ENCODE peak calls at places on chromosome 7, in eight cellular contexts. N is activated CD4-positive, CD25-positive, alpha-beta regulatory T cell; P is EL; L is stimulated activated CD4-positive, alpha-beta T cell treated with anti-CD3 and anti-CD28 coated beads, Interleukin-2, amount 100 ng/mL, for 48 hours; C is activated T-cell treated with anti-CD3 and anti-CD28 coated beads, Interleukin-2, amount 50 U/mL, for 4 hours; U is stromal cell of bone marrow; H is upper lobe of left lung; S is sigmoid colon. J is an unnamed sample.

GRCh38 chr7:157651366-157652160 is 314.8 kb downstream of the DNAJB6 start:
- DNase-seq in N (no peak), P (no peak), L (no peak), C (no peak), U (no peak), H (no peak), S (no peak), J (no peak)

GRCh38 chr7:157079116-157079515 is 59.6 kb upstream of the UBE3C start:
- DNase-seq in N (no peak), P (no peak), L (no peak), C (no peak), U (no peak), H (no peak), S (peak; percentile 11), J (no peak)

GRCh38 chr7:36606442-36607205 is 117.7 kb downstream of the AOAH start:
- DNase-seq in N (no peak), P (no peak), L (no peak), C (no peak), U (no peak), H (no peak), S (no peak), J (no peak)

GRCh38 chr7:83118347-83119001 is 44.2 kb downstream of the PCLO start:
- DNase-seq in N (no peak), P (no peak), L (no peak), C (no peak), U (no peak), H (no peak), S (no peak), J (no peak)

GRCh38 chr7:90210925-90211324 is 615 bp upstream of the STEAP2 start:
- DNase-seq in N (no peak), P (no peak), L (no peak), C (no peak), U (no peak), H (no peak), S (no peak), J (no peak)

GRCh38 chr7:158543840-158544239 is 43.8 kb downstream of the PTPRN2 start:
- DNase-seq in N (no peak), P (no peak), L (no peak), C (no peak), U (no peak), H (no peak), S (no peak), J (no peak)

GRCh38 chr7:36224916-36225858 is 72.1 kb downstream of the EEPD1 start:
- DNase-seq in N (no peak), P (no peak), L (no peak), C (no peak), U (no peak), H (no peak), S (no peak), J (no peak)

GRCh38 chr7:158002486-158003080 is 585.0 kb downstream of the PTPRN2 start:
- DNase-seq in N (no peak), P (no peak), L (no peak), C (no peak), U (no peak), H (no peak), S (no peak), J (no peak)

GRCh38 chr7:101557421-101557820 is 71.7 kb downstream of the MYL10 start:
- DNase-seq in N (no peak), P (no peak), L (no peak), C (no peak), U (no peak), H (peak; percentile 6), S (no peak), J (no peak)

GRCh38 chr7:132650498-132650897 is 74.2 kb upstream of the PLXNA4 start:
- DNase-seq in N (no peak), P (peak; percentile 96), L (no peak), C (no peak), U (no peak), H (no peak), S (no peak), J (no peak)

GRCh38 chr7:42380411-42380810 is 143.4 kb upstream of the GLI3 start:
- DNase-seq in N (no peak), P (peak; percentile 23), L (no peak), C (no peak), U (peak; percentile 31), H (no peak), S (no peak), J (no peak)

GRCh38 chr7:96719164-96719563 is 9.5 kb upstream of the SEM1 start:
- DNase-seq in N (no peak), P (no peak), L (no peak), C (no peak), U (no peak), H (no peak), S (no peak), J (no peak)

GRCh38 chr7:77464589-77464988 is 48.4 kb upstream of the GSAP start:
- DNase-seq in N (no peak), P (no peak), L (no peak), C (no peak), U (no peak), H (no peak), S (no peak), J (no peak)

GRCh38 chr7:22958742-22959141 is 55.2 kb downstream of the HYCC1 start:
- DNase-seq in N (no peak), P (no peak), L (no peak), C (no peak), U (no peak), H (no peak), S (no peak), J (no peak)

GRCh38 chr7:37448057-37448636 is 517 bp downstream of the ELMO1 start:
- DNase-seq in N (peak; percentile 18), P (no peak), L (peak; percentile 27), C (peak; percentile 34), U (no peak), H (peak; percentile 46), S (peak; percentile 68), J (no peak)

GRCh38 chr7:100706672-100707311 is 871 bp downstream of the POP7 start:
- DNase-seq in N (no peak), P (no peak), L (no peak), C (no peak), U (no peak), H (no peak), S (peak; percentile 71), J (no peak)

GRCh38 chr7:157273208-157274202 is 63.3 kb upstream of the DNAJB6 start:
- DNase-seq in N (peak; percentile 57), P (peak; percentile 68), L (peak; percentile 68), C (peak; percentile 63), U (peak; percentile 28), H (peak; percentile 80), S (peak; percentile 85), J (peak; percentile 10)

GRCh38 chr7:93799750-93800357 is 90.7 kb downstream of the TFPI2 start:
- DNase-seq in N (no peak), P (peak; percentile 16), L (no peak), C (no peak), U (no peak), H (no peak), S (no peak), J (no peak)

GRCh38 chr7:135512135-135512887 is 2.4 kb upstream of the CNOT4 start:
- DNase-seq in N (no peak), P (peak; percentile 49), L (no peak), C (no peak), U (no peak), H (no peak), S (no peak), J (no peak)

GRCh38 chr7:68321076-68321639 is 1277.1 kb upstream of the AUTS2 start:
- DNase-seq in N (no peak), P (no peak), L (no peak), C (no peak), U (peak; percentile 43), H (no peak), S (peak; percentile 68), J (no peak)

GRCh38 chr7:134114992-134115391 is 12.1 kb upstream of the LRGUK start:
- DNase-seq in N (no peak), P (no peak), L (no peak), C (no peak), U (no peak), H (no peak), S (no peak), J (no peak)

GRCh38 chr7:31408120-31408729 is 67.7 kb upstream of the NEUROD6 start:
- DNase-seq in N (no peak), P (peak; percentile 16), L (no peak), C (no peak), U (peak; percentile 50), H (no peak), S (no peak), J (no peak)

GRCh38 chr7:16504019-16504418 is 22.6 kb upstream of the LRRC72 start:
- DNase-seq in N (no peak), P (peak; percentile 30), L (no peak), C (no peak), U (no peak), H (no peak), S (no peak), J (no peak)

GRCh38 chr7:106536079-106536478 is 124.9 kb downstream of the CCDC71L start:
- DNase-seq in N (no peak), P (no peak), L (no peak), C (no peak), U (no peak), H (no peak), S (no peak), J (no peak)

GRCh38 chr7:29763266-29763665 is 43.0 kb upstream of the WIPF3 start:
- DNase-seq in N (no peak), P (no peak), L (no peak), C (no peak), U (no peak), H (no peak), S (no peak), J (no peak)

GRCh38 chr7:128007293-128007680 is 23.9 kb downstream of the LRRC4 start:
- DNase-seq in N (no peak), P (no peak), L (no peak), C (no peak), U (no peak), H (no peak), S (no peak), J (no peak)

GRCh38 chr7:98617051-98617959 is at the start of gene NPTX2:
- DNase-seq in N (no peak), P (no peak), L (peak; percentile 17), C (no peak), U (no peak), H (no peak), S (no peak), J (peak; percentile 47)

GRCh38 chr7:71633571-71634008 is 501.6 kb downstream of the GALNT17 start:
- DNase-seq in N (no peak), P (no peak), L (no peak), C (no peak), U (peak; percentile 74), H (no peak), S (no peak), J (no peak)

GRCh38 chr7:88259656-88260380 is 40.0 kb upstream of the SRI start:
- DNase-seq in N (no peak), P (no peak), L (no peak), C (no peak), U (no peak), H (no peak), S (no peak), J (no peak)

GRCh38 chr7:68547794-68548193 is 1050.5 kb upstream of the AUTS2 start:
- DNase-seq in N (no peak), P (no peak), L (no peak), C (no peak), U (no peak), H (no peak), S (no peak), J (no peak)